ENCODE peak calls at places on chromosomes 2 and 18, in eight cellular contexts. X, I, Q, B, V, L, K and E are unnamed samples.

GRCh38 chr2:47265751-47266231 is 110.7 kb upstream of the STPG4 start:
- DNase-seq in X (no peak), V (no peak), Q (no peak), B (no peak), I (no peak), K (no peak), L (no peak), E (peak; percentile 64)

GRCh38 chr18:48608581-48608980 is 69.8 kb downstream of the CTIF start:
- DNase-seq in I (no peak), B (no peak), L (no peak), X (no peak), K (no peak), V (no peak), Q (no peak), E (no peak)

GRCh38 chr2:854460-854859 is 96.2 kb upstream of the SNTG2 start:
- DNase-seq in Q (peak; percentile 66), I (peak; percentile 44), K (peak; percentile 36), X (no peak), L (peak; percentile 54), V (no peak), B (peak; percentile 47), E (no peak)

GRCh38 chr2:69141081-69141480 is 128.1 kb downstream of the ANTXR1 start:
- DNase-seq in B (no peak), Q (no peak), X (no peak), L (no peak), I (no peak), V (no peak), K (peak; percentile 42), E (no peak)

GRCh38 chr2:102049756-102050443 is 58.1 kb downstream of the IL1R2 start:
- DNase-seq in K (peak; percentile 71), I (peak; percentile 80), B (no peak), X (no peak), V (no peak), L (no peak), Q (peak; percentile 64), E (no peak)

GRCh38 chr18:32956591-32957310 is 183.9 kb upstream of the KLHL14 start:
- DNase-seq in B (no peak), V (no peak), Q (no peak), I (peak; percentile 50), L (no peak), X (peak; percentile 5), K (peak; percentile 31), E (no peak)

GRCh38 chr2:40155728-40156127 is 296.2 kb downstream of the SLC8A1 start:
- DNase-seq in K (no peak), X (no peak), I (no peak), L (no peak), B (no peak), V (no peak), Q (no peak), E (no peak)

GRCh38 chr2:98445708-98446577 is 1.3 kb downstream of the INPP4A start:
- DNase-seq in V (no peak), I (peak; percentile 47), K (no peak), B (no peak), L (peak; percentile 43), Q (no peak), X (no peak), E (no peak)

GRCh38 chr2:80151248-80151647 is 153.3 kb downstream of the LRRTM1 start:
- DNase-seq in B (no peak), K (no peak), X (no peak), V (no peak), L (no peak), I (no peak), Q (no peak), E (no peak)

GRCh38 chr2:148978026-148978685 is 60.3 kb upstream of the LYPD6B start:
- DNase-seq in B (no peak), K (no peak), Q (no peak), L (no peak), I (no peak), V (no peak), X (no peak), E (no peak)

GRCh38 chr2:188294547-188294946 is 2.9 kb downstream of the GULP1 start:
- DNase-seq in K (no peak), X (no peak), V (no peak), Q (no peak), L (no peak), I (peak; percentile 49), B (no peak), E (no peak)

GRCh38 chr18:6219116-6219717 is 195.5 kb downstream of the L3MBTL4 start:
- DNase-seq in X (no peak), L (peak; percentile 36), I (peak; percentile 72), Q (no peak), V (no peak), B (peak; percentile 32), K (no peak), E (no peak)

GRCh38 chr2:73402386-73403103 is 16.9 kb downstream of the ALMS1 start:
- DNase-seq in B (no peak), Q (no peak), K (no peak), L (no peak), I (no peak), V (no peak), X (no peak), E (no peak)

GRCh38 chr2:117942958-117943672 is 70.8 kb downstream of the CCDC93 start:
- DNase-seq in B (no peak), I (peak; percentile 84), Q (no peak), L (no peak), X (no peak), V (no peak), K (no peak), E (no peak)

GRCh38 chr2:134411828-134412638 is 158.2 kb downstream of the MGAT5 start:
- DNase-seq in V (peak; percentile 51), B (peak; percentile 67), I (peak; percentile 88), X (peak; percentile 67), Q (peak; percentile 72), K (peak; percentile 73), L (peak; percentile 15), E (no peak)
- H3K27ac ChIP-seq in V (peak overlapping the region; percentile 55), B (no peak overlapping the region), I (no peak overlapping the region), X (no peak overlapping the region), Q (no peak overlapping the region), K (peak overlapping the region; percentile 5), L (no peak overlapping the region), E (no peak overlapping the region)

DNA sequence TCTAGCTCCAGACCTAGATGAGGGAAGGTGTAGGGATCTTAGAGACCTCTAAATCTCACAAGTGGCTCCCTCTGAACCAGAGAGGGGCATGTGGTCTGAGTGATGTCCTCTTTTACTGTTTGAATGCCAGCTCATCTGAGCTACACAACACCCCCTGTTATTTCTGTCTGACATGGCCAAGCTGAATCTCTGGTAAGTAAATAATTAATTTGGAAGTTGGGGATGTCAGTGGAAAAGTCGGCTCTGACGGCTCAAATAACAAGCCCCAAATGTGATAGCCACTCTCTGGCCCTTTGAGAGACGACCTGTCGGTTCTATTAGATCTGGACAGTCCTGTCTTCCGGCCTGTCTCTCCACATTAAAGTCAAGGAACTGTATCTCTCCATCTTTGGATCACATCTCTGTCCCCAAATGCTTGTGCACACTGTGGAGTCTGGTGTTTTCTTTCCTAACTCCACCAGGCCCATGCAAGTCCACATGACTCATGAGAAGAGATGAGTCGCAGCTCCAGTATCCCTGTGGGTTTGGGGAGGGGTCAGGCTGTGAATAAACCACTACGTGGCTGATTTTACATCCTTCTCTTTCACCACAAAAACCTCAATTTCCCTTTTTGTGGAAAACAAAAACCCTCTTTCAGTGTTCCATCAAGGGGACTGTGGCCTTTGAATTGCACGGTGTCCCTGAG is 52.5 kb downstream of the SETBP1 start:
- DNase-seq in I (peak; percentile 95), K (peak; percentile 33), B (peak; percentile 17), Q (no peak), L (no peak), X (peak; percentile 93), V (peak; percentile 37), E (peak; percentile 87)
- H3K27ac ChIP-seq in I (peak overlapping the region; percentile 86), K (no peak overlapping the region), B (peak overlapping the region; percentile 52), Q (peak overlapping the region; percentile 11), L (no peak overlapping the region), X (peak overlapping the region; percentile 88), V (no peak overlapping the region), E (peak overlapping the region; percentile 96)

DNA sequence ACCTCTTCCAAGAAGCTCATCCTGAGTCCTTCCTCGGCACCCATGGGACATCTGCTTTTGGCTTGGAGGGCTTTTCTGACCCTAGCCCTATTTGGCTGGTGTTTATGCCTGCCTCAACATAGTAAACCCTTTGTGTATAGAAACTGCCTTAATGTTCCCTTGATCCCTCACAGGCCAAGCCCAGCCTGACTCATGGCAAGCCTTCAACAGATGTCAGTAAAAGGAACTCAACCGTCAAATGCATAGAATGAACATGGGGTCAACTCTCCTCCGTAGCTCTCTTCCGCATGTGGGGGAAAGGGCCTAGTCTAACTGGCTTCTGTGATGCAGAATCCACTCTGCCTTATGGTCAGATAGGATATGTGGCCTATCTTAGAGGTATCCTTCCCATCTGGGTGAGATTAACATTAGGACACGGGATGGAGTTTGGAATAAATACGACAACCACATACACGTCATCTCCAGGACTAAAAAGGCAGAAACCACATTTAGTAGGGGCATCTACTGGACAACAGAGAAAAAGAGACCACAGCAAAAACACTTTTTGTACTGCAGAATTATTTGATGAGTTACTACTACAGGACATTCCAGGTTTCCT is 2.5 kb upstream of the NPAS2 start:
- DNase-seq in Q (no peak), X (peak; percentile 45), L (no peak), K (no peak), V (no peak), I (no peak), B (no peak), E (peak; percentile 37)
- H3K27ac ChIP-seq in Q (peak overlapping the region; percentile 94), X (peak overlapping the region; percentile 93), L (no peak overlapping the region), K (no peak overlapping the region), V (no peak overlapping the region), I (no peak overlapping the region), B (no peak overlapping the region), E (peak overlapping the region; percentile 97)

GRCh38 chr2:171167352-171167997 is 6.8 kb upstream of the TLK1 start:
- DNase-seq in I (no peak), Q (no peak), B (no peak), V (no peak), K (no peak), X (no peak), L (no peak), E (no peak)

GRCh38 chr2:171169333-171169732 is 8.6 kb upstream of the TLK1 start:
- DNase-seq in X (no peak), B (no peak), Q (no peak), V (no peak), L (no peak), I (no peak), K (no peak), E (no peak)

GRCh38 chr2:171163261-171163660 is 2.6 kb upstream of the TLK1 start:
- DNase-seq in X (no peak), K (no peak), V (no peak), Q (no peak), L (no peak), I (no peak), B (no peak), E (no peak)

GRCh38 chr2:171165967-171166327 is 5.3 kb upstream of the TLK1 start:
- DNase-seq in X (no peak), Q (no peak), V (no peak), L (no peak), I (no peak), B (no peak), K (no peak), E (no peak)

DNA sequence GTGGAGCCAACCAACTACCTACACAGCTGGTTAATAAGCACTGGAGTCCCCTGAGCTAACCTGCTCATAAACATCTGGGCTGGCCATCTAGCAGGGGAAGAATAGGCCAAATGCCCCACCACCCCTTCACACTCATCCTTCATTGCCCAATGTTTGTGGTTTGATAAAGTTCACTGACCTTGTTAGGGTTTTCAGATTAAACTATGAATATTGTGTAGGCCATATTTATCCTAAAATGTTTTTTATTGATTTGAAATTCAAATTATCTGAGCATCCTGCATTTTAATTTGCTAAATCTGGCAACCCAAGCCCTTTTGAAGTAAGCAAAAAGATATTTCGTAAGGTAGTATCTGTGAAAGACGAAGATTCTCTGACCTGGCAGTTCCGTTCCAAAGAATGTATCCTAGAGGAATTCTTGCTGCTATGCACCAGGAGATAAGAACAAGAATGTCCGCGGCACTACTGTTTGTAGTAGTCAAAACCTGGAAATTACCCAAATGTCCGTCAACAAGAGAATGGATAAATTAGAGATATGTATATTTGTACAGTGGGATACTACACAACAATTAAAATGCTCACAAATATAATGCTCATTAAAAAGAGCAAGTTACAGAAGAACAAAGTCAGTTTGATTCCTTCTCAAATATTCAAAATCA is 5.8 kb upstream of the TLK1 start:
- DNase-seq in B (no peak), K (no peak), X (no peak), I (no peak), V (no peak), L (no peak), Q (no peak), E (no peak)
- H3K27ac ChIP-seq in B (no peak overlapping the region), K (no peak overlapping the region), X (no peak overlapping the region), I (no peak overlapping the region), V (no peak overlapping the region), L (no peak overlapping the region), Q (no peak overlapping the region), E (no peak overlapping the region)